ENCODE peak calls at places on chromosomes 16 and 17, in ten cellular contexts. O is T-helper 2 cell, J is heart left ventricle, I is NCI-H1092, T is A172, X is cardiac muscle cell, M is NCI-H1417, F is WERI-Rb-1, B is occipital lobe, N is hippocampal formation. S is an unnamed sample.
A peak's percentile ranks its signal among the peaks of the same experiment; 100 is the strongest.

GRCh38 chr16:30896203-30896889 is at the start of gene CTF1:
- DNase-seq in F (no peak), X (peak; percentile 83), I (no peak), J (peak; percentile 88), B (peak; percentile 29), T (peak; percentile 83), N (peak; percentile 18), O (no peak), M (peak; percentile 20), S (no peak)

GRCh38 chr17:70336411-70336810 is 167.1 kb downstream of the KCNJ2 start:
- DNase-seq in M (no peak), T (no peak), I (no peak), B (no peak), N (no peak), O (no peak), F (peak; percentile 84), X (no peak), J (no peak), S (no peak)

GRCh38 chr16:796296-797119 is 4.0 kb downstream of the GNG13 start:
- DNase-seq in M (no peak), J (no peak), I (no peak), X (no peak), T (no peak), B (no peak), F (no peak), O (no peak), N (no peak), S (no peak)

GRCh38 chr17:19579192-19579668 is 45.6 kb downstream of the SLC47A1 start:
- DNase-seq in F (no peak), B (no peak), M (no peak), O (no peak), N (no peak), T (no peak), J (no peak), I (no peak), X (peak; percentile 15), S (no peak)

GRCh38 chr17:62860962-62861873 is 53.1 kb upstream of the MARCHF10 start:
- DNase-seq in B (no peak), N (no peak), T (no peak), I (no peak), M (no peak), X (peak; percentile 11), F (no peak), J (no peak), O (no peak), S (no peak)

GRCh38 chr17:75753514-75754377 is 11.2 kb downstream of the GALK1 start:
- DNase-seq in I (peak; percentile 57), N (peak; percentile 36), O (peak; percentile 63), F (peak; percentile 92), B (peak; percentile 29), X (peak; percentile 82), M (no peak), T (no peak), J (peak; percentile 81), S (peak; percentile 65)

GRCh38 chr16:16158741-16159374 is 64.4 kb downstream of the ABCC6 start:
- DNase-seq in X (no peak), J (no peak), I (no peak), O (no peak), N (no peak), F (no peak), B (no peak), M (no peak), T (no peak), S (no peak)

GRCh38 chr16:21260870-21261791 is 17.0 kb downstream of the CRYM start:
- DNase-seq in F (no peak), B (no peak), M (no peak), N (no peak), I (no peak), J (no peak), T (peak; percentile 88), X (no peak), O (no peak), S (no peak)

GRCh38 chr16:80014241-80014939 is 413.9 kb upstream of the MAF start:
- DNase-seq in X (no peak), I (no peak), F (no peak), M (no peak), N (no peak), B (no peak), J (no peak), O (no peak), T (no peak), S (no peak)

GRCh38 chr17:6510321-6511023 is 45.9 kb downstream of the PITPNM3 start:
- DNase-seq in I (no peak), F (no peak), J (no peak), X (no peak), O (no peak), M (no peak), T (peak; percentile 75), N (no peak), B (no peak), S (no peak)

GRCh38 chr17:48868916-48869500 is 23.6 kb upstream of the ATP5MC1 start:
- DNase-seq in I (no peak), X (no peak), F (peak; percentile 46), O (no peak), J (no peak), N (no peak), B (no peak), T (no peak), M (no peak), S (no peak)

GRCh38 chr16:87490091-87490798 is 2.6 kb downstream of the ZCCHC14 start:
- DNase-seq in F (no peak), N (no peak), B (no peak), T (no peak), O (no peak), X (no peak), J (no peak), M (peak; percentile 24), I (no peak), S (no peak)

GRCh38 chr17:63173450-63173849 is 207.4 kb downstream of the TANC2 start:
- DNase-seq in M (peak; percentile 31), I (no peak), F (no peak), B (no peak), O (no peak), N (no peak), J (no peak), X (no peak), T (no peak), S (no peak)

GRCh38 chr16:13104772-13105171 is 203.4 kb downstream of the SHISA9 start:
- DNase-seq in O (no peak), T (no peak), I (no peak), F (no peak), J (no peak), N (no peak), B (no peak), X (no peak), M (no peak), S (no peak)

GRCh38 chr17:81456091-81456490 is 56.5 kb downstream of the ACTG1 start:
- DNase-seq in T (no peak), O (no peak), J (no peak), F (no peak), B (no peak), I (no peak), N (no peak), X (no peak), M (no peak), S (no peak)

GRCh38 chr17:48835971-48836370 is 5.1 kb downstream of the CALCOCO2 start:
- DNase-seq in T (no peak), J (no peak), B (no peak), O (no peak), X (no peak), N (no peak), M (no peak), F (no peak), I (no peak), S (no peak)

GRCh38 chr17:79628861-79629547 is 18.2 kb upstream of the RBFOX3 start:
- DNase-seq in J (no peak), B (no peak), I (no peak), X (no peak), O (no peak), N (no peak), F (peak; percentile 5), M (no peak), T (no peak), S (no peak)

GRCh38 chr17:75346906-75347305 is 57.7 kb upstream of the SLC25A19 start:
- DNase-seq in N (no peak), T (peak; percentile 41), I (no peak), M (no peak), X (no peak), B (no peak), O (no peak), J (no peak), F (peak; percentile 46), S (no peak)

GRCh38 chr16:87046235-87046634 is 271.0 kb downstream of the C16orf95 start:
- DNase-seq in B (no peak), X (no peak), F (no peak), J (no peak), M (no peak), T (no peak), I (no peak), N (no peak), O (no peak), S (no peak)

GRCh38 chr17:50056217-50056960 is 479 bp downstream of the ITGA3 start:
- DNase-seq in O (peak; percentile 41), T (peak; percentile 67), M (peak; percentile 87), B (peak; percentile 50), J (peak; percentile 71), I (peak; percentile 60), N (peak; percentile 6), F (peak; percentile 91), X (peak; percentile 86), S (peak; percentile 46)

GRCh38 chr17:79043931-79044320 is 20.0 kb downstream of the C1QTNF1 start:
- DNase-seq in M (no peak), T (no peak), X (no peak), N (no peak), B (no peak), F (no peak), J (no peak), O (no peak), I (no peak), S (no peak)

GRCh38 chr16:31886227-31886626 is 12.6 kb downstream of the ZNF267 start:
- DNase-seq in F (no peak), X (no peak), O (no peak), T (no peak), I (no peak), J (no peak), N (no peak), M (no peak), B (no peak), S (no peak)

GRCh38 chr17:82970067-82970466 is 109.3 kb upstream of the METRNL start:
- DNase-seq in J (no peak), F (no peak), N (no peak), M (no peak), O (no peak), I (no peak), X (no peak), T (no peak), B (no peak), S (no peak)

GRCh38 chr16:12323007-12323699 is 346.6 kb downstream of the SNX29 start:
- DNase-seq in N (no peak), F (no peak), T (peak; percentile 22), B (no peak), M (no peak), J (no peak), X (no peak), O (no peak), I (no peak), S (no peak)

GRCh38 chr16:88924834-88925539 is 52.0 kb downstream of the CBFA2T3 start:
- DNase-seq in J (no peak), T (peak; percentile 96), M (peak; percentile 82), B (peak; percentile 34), O (no peak), F (no peak), X (peak; percentile 42), N (no peak), I (peak; percentile 68), S (no peak)

GRCh38 chr17:18184143-18185007 is 747 bp downstream of the ALKBH5 start:
- DNase-seq in O (peak; percentile 80), F (peak; percentile 26), B (no peak), M (peak; percentile 46), J (peak; percentile 60), I (no peak), N (no peak), T (no peak), X (peak; percentile 62), S (no peak)

GRCh38 chr17:27546624-27547300 is 84.2 kb upstream of the LGALS9 start:
- DNase-seq in X (no peak), T (peak; percentile 42), I (no peak), B (no peak), O (no peak), M (no peak), J (no peak), F (no peak), N (no peak), S (no peak)

GRCh38 chr16:56352351-56353053 is 72.8 kb downstream of the AMFR start:
- DNase-seq in T (no peak), I (no peak), N (no peak), B (no peak), F (no peak), J (peak; percentile 13), O (no peak), M (no peak), X (no peak), S (no peak)